ENCODE peak calls at places on chromosomes 1 and 21, in five cellular contexts. T is mammary epithelial cell, Q is fibroblast of lung, J is dorsolateral prefrontal cortex, K is A673. O is an unnamed sample.

GRCh38 chr1:108750476-108751191 is 4.2 kb downstream of the STXBP3 start:
- DNase-seq in K (no peak), J (no peak), Q (peak; percentile 39), T (peak; percentile 8), O (no peak)

GRCh38 chr1:241834733-241835377 is 13.1 kb upstream of the EXO1 start:
- DNase-seq in Q (peak; percentile 59), K (peak; percentile 39), J (no peak), T (no peak), O (no peak)

GRCh38 chr1:150564051-150564991 is 15.1 kb downstream of the MCL1 start:
- DNase-seq in Q (no peak), J (peak; percentile 6), T (no peak), K (no peak), O (no peak)

GRCh38 chr1:226360106-226360746 is 47.7 kb downstream of the PARP1 start:
- DNase-seq in Q (no peak), T (no peak), J (no peak), K (no peak), O (no peak)

GRCh38 chr1:92210701-92211100 is 7.0 kb upstream of the C1orf146 start:
- DNase-seq in J (no peak), Q (peak; percentile 58), K (peak; percentile 11), T (peak; percentile 44), O (no peak)

GRCh38 chr1:43930949-43931275 is 2.7 kb upstream of the ARTN start:
- DNase-seq in K (no peak), T (no peak), J (no peak), Q (no peak), O (no peak)

GRCh38 chr1:147379889-147380288 is 137.4 kb downstream of the CHD1L start:
- DNase-seq in K (no peak), T (no peak), J (no peak), Q (no peak), O (no peak)

GRCh38 chr1:186967659-186968394 is 139.1 kb downstream of the PLA2G4A start:
- DNase-seq in K (peak; percentile 53), Q (peak; percentile 73), T (peak; percentile 28), J (no peak), O (peak; percentile 22)

GRCh38 chr1:226021406-226022200 is 22.5 kb upstream of the SDE2 start:
- DNase-seq in Q (no peak), T (no peak), J (no peak), K (no peak), O (no peak)

GRCh38 chr1:193310569-193310968 is 124.2 kb upstream of the B3GALT2 start:
- DNase-seq in T (no peak), J (no peak), K (no peak), Q (no peak), O (no peak)

GRCh38 chr1:111204211-111204883 is 3.9 kb upstream of the DENND2D start:
- DNase-seq in T (no peak), K (no peak), Q (no peak), J (no peak), O (peak; percentile 59)
- H3K27ac ChIP-seq in T (no peak overlapping the region), K (no peak overlapping the region), Q (no peak overlapping the region), J (peak overlapping the region; percentile 34), O (peak overlapping the region; percentile 64)

GRCh38 chr21:45359451-45360217 is 45.3 kb upstream of the COL18A1 start:
- DNase-seq in K (no peak), Q (no peak), J (no peak), T (no peak), O (no peak)
- TF ChIP-seq CTCF in K (no peak), Q (no peak), J (no peak), T (no peak), O (no peak)

GRCh38 chr1:25174363-25174729 is 58.0 kb downstream of the SYF2 start:
- DNase-seq in T (no peak), K (no peak), J (no peak), Q (no peak), O (no peak)
- H3K27ac ChIP-seq in T (no peak overlapping the region), K (no peak overlapping the region), J (no peak overlapping the region), Q (no peak overlapping the region), O (no peak overlapping the region)

GRCh38 chr1:116931016-116931918 is 21.6 kb downstream of the PTGFRN start:
- DNase-seq in K (no peak), J (no peak), Q (no peak), T (no peak), O (no peak)

GRCh38 chr1:116929961-116930592 is 20.4 kb downstream of the PTGFRN start:
- DNase-seq in J (no peak), K (no peak), Q (no peak), T (no peak), O (no peak)

GRCh38 chr1:116933586-116934515 is 24.1 kb downstream of the PTGFRN start:
- DNase-seq in T (no peak), Q (no peak), J (no peak), K (no peak), O (no peak)

GRCh38 chr1:116934586-116935207 is 25.0 kb downstream of the PTGFRN start:
- DNase-seq in T (no peak), J (no peak), K (no peak), Q (no peak), O (no peak)
- TF ChIP-seq CTCF in T (peak; percentile 34), J (no peak), K (peak; percentile 41), Q (no peak), O (no peak)

DNA sequence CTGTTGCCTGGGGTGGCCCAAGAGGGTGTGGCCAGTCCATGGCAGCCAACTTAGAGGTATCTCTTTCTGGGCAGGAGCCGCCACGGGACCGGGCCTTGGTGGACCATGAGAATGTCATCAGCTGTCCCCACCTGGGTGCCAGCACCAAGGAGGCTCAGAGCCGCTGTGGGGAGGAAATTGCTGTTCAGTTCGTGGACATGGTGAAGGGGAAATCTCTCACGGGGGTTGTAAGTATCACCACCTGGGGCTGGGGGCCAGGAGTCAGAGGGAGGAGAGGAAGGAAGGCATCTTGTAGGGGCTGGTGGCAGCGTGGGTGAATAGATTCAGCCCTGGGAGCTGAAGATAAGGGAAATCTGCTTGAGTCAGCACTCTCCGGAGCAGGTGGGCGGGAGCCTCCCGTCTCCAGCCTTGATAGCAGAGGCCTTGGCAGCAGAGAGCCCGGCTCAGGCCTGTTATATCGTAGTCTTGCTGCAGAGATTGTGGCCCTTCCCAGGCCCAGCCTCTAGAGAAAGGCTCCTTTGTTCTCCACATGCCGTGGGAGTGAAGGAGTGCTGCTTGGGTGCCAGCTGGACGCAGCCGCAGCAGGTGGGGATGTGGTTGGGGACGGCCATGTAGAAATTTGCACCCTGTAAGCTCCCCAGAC is 25.4 kb downstream of the PHGDH start:
- DNase-seq in T (peak; percentile 83), Q (peak; percentile 81), J (peak; percentile 47), K (peak; percentile 32), O (no peak)
- H3K27ac ChIP-seq in T (no peak overlapping the region), Q (no peak overlapping the region), J (peak overlapping the region; percentile 97), K (peak overlapping the region; percentile 5), O (peak overlapping the region; percentile 4)

GRCh38 chr1:51922040-51922439 is 43.5 kb upstream of the NRDC start:
- DNase-seq in J (no peak), Q (no peak), T (no peak), K (no peak), O (no peak)

GRCh38 chr1:51920130-51920529 is 41.6 kb upstream of the NRDC start:
- DNase-seq in T (no peak), J (no peak), Q (no peak), K (peak; percentile 65), O (no peak)

GRCh38 chr1:51926171-51926812 is 47.8 kb upstream of the NRDC start:
- DNase-seq in J (no peak), K (peak; percentile 82), Q (peak; percentile 61), T (peak; percentile 35), O (no peak)

GRCh38 chr1:51927029-51927428 is 48.5 kb upstream of the NRDC start:
- DNase-seq in K (no peak), Q (peak; percentile 38), J (no peak), T (no peak), O (no peak)

GRCh38 chr1:51924455-51924854 is 45.9 kb upstream of the NRDC start:
- DNase-seq in Q (peak; percentile 70), K (no peak), T (no peak), J (no peak), O (no peak)
- TF ChIP-seq CTCF in Q (no peak), K (no peak), T (no peak), J (no peak), O (no peak)

GRCh38 chr1:23381233-23381885 is 11.7 kb upstream of the ZNF436 start:
- DNase-seq in J (no peak), K (no peak), Q (no peak), T (no peak), O (no peak)
- H3K27ac ChIP-seq in J (no peak overlapping the region), K (no peak overlapping the region), Q (no peak overlapping the region), T (no peak overlapping the region), O (no peak overlapping the region)